ENCODE peak calls at places on chromosomes 11 and 22, in eight cellular contexts. T, Z, E, K, W, S, C and N are unnamed samples.
A peak's percentile ranks its signal among the peaks of the same experiment; 100 is the strongest.

GRCh38 chr22:37324340-37325023 is 42.2 kb downstream of the CYTH4 start:
- DNase-seq in T (no peak), Z (no peak), E (no peak), K (no peak), W (no peak), S (no peak), C (peak; percentile 29), N (no peak)

GRCh38 chr11:83724704-83725114 is 438.5 kb upstream of the CCDC90B start:
- DNase-seq in T (no peak), Z (no peak), E (peak; percentile 71), K (no peak), W (peak; percentile 27), S (no peak), C (peak; percentile 21), N (peak; percentile 59)

GRCh38 chr22:22720724-22721261 is 76.4 kb downstream of the GGTLC2 start:
- DNase-seq in T (no peak), Z (no peak), E (no peak), K (no peak), W (no peak), S (peak; percentile 80), C (no peak), N (no peak)

GRCh38 chr11:119989422-119989821 is 148.5 kb downstream of the TRIM29 start:
- DNase-seq in T (no peak), Z (no peak), E (no peak), K (no peak), W (no peak), S (no peak), C (no peak), N (no peak)

GRCh38 chr11:100732949-100733348 is 45.9 kb downstream of the ARHGAP42 start:
- DNase-seq in T (no peak), Z (no peak), E (no peak), K (no peak), W (no peak), S (no peak), C (no peak), N (no peak)

GRCh38 chr11:72771507-72771906 is 19.3 kb upstream of the ARAP1 start:
- DNase-seq in T (peak; percentile 76), Z (no peak), E (no peak), K (no peak), W (no peak), S (no peak), C (no peak), N (no peak)

GRCh38 chr11:60906132-60906972 is at the start of gene PRPF19:
- DNase-seq in T (peak; percentile 97), Z (peak; percentile 90), E (peak; percentile 96), K (peak; percentile 99), W (peak; percentile 94), S (peak; percentile 98), C (peak; percentile 96), N (peak; percentile 93)

GRCh38 chr11:3626250-3626960 is 15.4 kb downstream of the ART5 start:
- DNase-seq in T (no peak), Z (no peak), E (no peak), K (no peak), W (peak; percentile 24), S (no peak), C (peak; percentile 7), N (no peak)

GRCh38 chr11:36577859-36578258 is 10.1 kb downstream of the RAG1 start:
- DNase-seq in T (peak; percentile 15), Z (peak; percentile 4), E (no peak), K (no peak), W (no peak), S (no peak), C (no peak), N (no peak)

GRCh38 chr11:120566176-120566575 is 54.6 kb downstream of the GRIK4 start:
- DNase-seq in T (peak; percentile 68), Z (no peak), E (no peak), K (no peak), W (no peak), S (no peak), C (no peak), N (no peak)

GRCh38 chr11:18347471-18348125 is 25.2 kb downstream of the GTF2H1 start:
- DNase-seq in T (peak; percentile 86), Z (peak; percentile 72), E (no peak), K (no peak), W (no peak), S (no peak), C (no peak), N (no peak)

GRCh38 chr22:39699631-39700348 is 129.2 kb downstream of the CACNA1I start:
- DNase-seq in T (no peak), Z (no peak), E (peak; percentile 14), K (no peak), W (no peak), S (no peak), C (no peak), N (no peak)

GRCh38 chr11:18802381-18803257 is 11.0 kb upstream of the PTPN5 start:
- DNase-seq in T (peak; percentile 75), Z (peak; percentile 46), E (peak; percentile 37), K (peak; percentile 34), W (peak; percentile 51), S (peak; percentile 73), C (no peak), N (peak; percentile 41)

GRCh38 chr11:17014321-17014773 is at the start of gene PLEKHA7:
- DNase-seq in T (no peak), Z (no peak), E (peak; percentile 27), K (no peak), W (no peak), S (no peak), C (no peak), N (no peak)

GRCh38 chr11:123457187-123457770 is 27.2 kb downstream of the GRAMD1B start:
- DNase-seq in T (no peak), Z (no peak), E (no peak), K (no peak), W (no peak), S (peak; percentile 38), C (no peak), N (no peak)

GRCh38 chr11:17822021-17822781 is 87.6 kb downstream of the KCNC1 start:
- DNase-seq in T (peak; percentile 8), Z (no peak), E (no peak), K (no peak), W (no peak), S (no peak), C (no peak), N (no peak)

GRCh38 chr11:67288452-67289225 is 464 bp upstream of the ANKRD13D start:
- DNase-seq in T (peak; percentile 92), Z (peak; percentile 35), E (peak; percentile 83), K (peak; percentile 80), W (peak; percentile 82), S (peak; percentile 95), C (peak; percentile 86), N (peak; percentile 72)

GRCh38 chr11:17267576-17267975 is 9.0 kb upstream of the NUCB2 start:
- DNase-seq in T (peak; percentile 99), Z (peak; percentile 44), E (no peak), K (no peak), W (no peak), S (peak; percentile 9), C (no peak), N (no peak)

GRCh38 chr11:63834532-63835155 is 4.3 kb upstream of the MARK2 start:
- DNase-seq in T (no peak), Z (no peak), E (no peak), K (no peak), W (no peak), S (no peak), C (no peak), N (no peak)

GRCh38 chr11:125504580-125504979 is 8.5 kb upstream of the FEZ1 start:
- DNase-seq in T (no peak), Z (no peak), E (no peak), K (no peak), W (no peak), S (no peak), C (no peak), N (no peak)

GRCh38 chr11:19646921-19647320 is 65.7 kb upstream of the NAV2 start:
- DNase-seq in T (peak; percentile 90), Z (peak; percentile 91), E (no peak), K (no peak), W (no peak), S (no peak), C (no peak), N (no peak)